ENCODE peak calls at places on chromosome 4, in four cellular contexts. One of them, this sample, is unnamed. For H4K20me1, the result is how much of the 10 kb centered on the place peaks cover.

GRCh38 chr4:117777721-117778120 is 256.6 kb upstream of the NDST3 start:
- DNase-seq in HepG2: no peak
- DNase-seq in K562: no peak
- DNase-seq in H1: no peak
- DNase-seq in this sample: no peak

GRCh38 chr4:123110685-123111084 is 188.3 kb upstream of the NUDT6 start:
- DNase-seq in H1: no peak
- DNase-seq in HepG2: no peak
- DNase-seq in K562: no peak
- DNase-seq in this sample: no peak

GRCh38 chr4:101527186-101527585 is 179.9 kb upstream of the PPP3CA start:
- DNase-seq in HepG2: no peak
- DNase-seq in H1: no peak
- DNase-seq in K562: no peak
- DNase-seq in this sample: no peak

GRCh38 chr4:173218411-173219125 is 50.0 kb downstream of the GALNT7 start:
- DNase-seq in H1: no peak
- DNase-seq in K562: peak
- DNase-seq in HepG2: no peak
- DNase-seq in this sample: peak

GRCh38 chr4:74632634-74633033 is 161.7 kb downstream of the BTC start:
- DNase-seq in K562: no peak
- DNase-seq in H1: no peak
- DNase-seq in HepG2: no peak
- DNase-seq in this sample: peak

GRCh38 chr4:187608001-187608421 is 387.6 kb upstream of the ZFP42 start:
- DNase-seq in H1: no peak
- DNase-seq in HepG2: no peak
- DNase-seq in K562: no peak
- DNase-seq in this sample: no peak

GRCh38 chr4:128153795-128154194 is 92.7 kb downstream of the LARP1B start:
- DNase-seq in K562: no peak
- DNase-seq in H1: no peak
- DNase-seq in HepG2: no peak
- DNase-seq in this sample: no peak

GRCh38 chr4:133154725-133155124 is 5.6 kb downstream of the PCDH10 start:
- DNase-seq in H1: no peak
- DNase-seq in K562: no peak
- DNase-seq in HepG2: peak
- DNase-seq in this sample: peak

GRCh38 chr4:120753854-120754253 is 168.7 kb downstream of the PRDM5 start:
- DNase-seq in K562: no peak
- DNase-seq in HepG2: no peak
- DNase-seq in H1: no peak
- DNase-seq in this sample: no peak

GRCh38 chr4:175412744-175413143 is 399.3 kb downstream of the GPM6A start:
- DNase-seq in K562: no peak
- DNase-seq in H1: no peak
- DNase-seq in HepG2: no peak
- DNase-seq in this sample: no peak

GRCh38 chr4:89314291-89314690 is 6.7 kb upstream of the GPRIN3 start:
- DNase-seq in K562: no peak
- DNase-seq in HepG2: no peak
- DNase-seq in H1: no peak
- DNase-seq in this sample: no peak

GRCh38 chr4:188268081-188268908 is 129.1 kb downstream of the TRIML1 start:
- DNase-seq in K562: no peak
- DNase-seq in HepG2: no peak
- DNase-seq in H1: no peak
- DNase-seq in this sample: no peak

GRCh38 chr4:25870081-25870480 is 7.3 kb upstream of the SEL1L3 start:
- DNase-seq in H1: no peak
- DNase-seq in K562: no peak
- DNase-seq in HepG2: no peak
- DNase-seq in this sample: no peak

GRCh38 chr4:89616382-89616781 is 220.6 kb downstream of the SNCA start:
- DNase-seq in H1: no peak
- DNase-seq in K562: no peak
- DNase-seq in HepG2: no peak
- DNase-seq in this sample: no peak

GRCh38 chr4:110977554-110977953 is 354.7 kb upstream of the PITX2 start:
- DNase-seq in K562: no peak
- DNase-seq in H1: no peak
- DNase-seq in HepG2: no peak
- DNase-seq in this sample: no peak

GRCh38 chr4:57151481-57151880 is 41.3 kb upstream of the IGFBP7 start:
- DNase-seq in H1: no peak
- DNase-seq in HepG2: no peak
- DNase-seq in K562: no peak
- DNase-seq in this sample: no peak

GRCh38 chr4:112648263-112649054 is 11.5 kb downstream of the LARP7 start:
- DNase-seq in H1: peak
- DNase-seq in K562: no peak
- DNase-seq in HepG2: no peak
- DNase-seq in this sample: no peak

GRCh38 chr4:148065069-148065468 is 333.2 kb downstream of the ARHGAP10 start:
- DNase-seq in H1: no peak
- DNase-seq in K562: no peak
- DNase-seq in HepG2: no peak
- DNase-seq in this sample: no peak

GRCh38 chr4:183180096-183180495 is 81.0 kb downstream of the WWC2 start:
- DNase-seq in H1: no peak
- DNase-seq in HepG2: no peak
- DNase-seq in K562: no peak
- DNase-seq in this sample: no peak

GRCh38 chr4:53227451-53227850 is 138.4 kb downstream of the SCFD2 start:
- DNase-seq in HepG2: no peak
- DNase-seq in H1: no peak
- DNase-seq in K562: no peak
- DNase-seq in this sample: no peak

GRCh38 chr4:73870260-73870659 is 1.1 kb downstream of the CXCL1 start:
- DNase-seq in H1: no peak
- DNase-seq in K562: no peak
- DNase-seq in HepG2: no peak
- DNase-seq in this sample: no peak

GRCh38 chr4:168257663-168258235 is 60.8 kb downstream of the DDX60 start:
- DNase-seq in K562: no peak
- DNase-seq in H1: no peak
- DNase-seq in HepG2: no peak
- DNase-seq in this sample: no peak

GRCh38 chr4:149961876-149962597 is 116.2 kb upstream of the DCLK2 start:
- DNase-seq in HepG2: no peak
- DNase-seq in H1: no peak
- DNase-seq in K562: no peak
- DNase-seq in this sample: no peak

GRCh38 chr4:97643179-97643578 is 500.1 kb downstream of the STPG2 start:
- DNase-seq in H1: no peak
- DNase-seq in K562: no peak
- DNase-seq in HepG2: no peak
- DNase-seq in this sample: no peak

GRCh38 chr4:124111922-124112321 is 600.6 kb downstream of the ANKRD50 start:
- DNase-seq in H1: peak
- DNase-seq in K562: no peak
- DNase-seq in HepG2: peak
- DNase-seq in this sample: peak

GRCh38 chr4:47315346-47315745 is 148.2 kb downstream of the COMMD8 start:
- DNase-seq in H1: no peak
- DNase-seq in HepG2: no peak
- DNase-seq in K562: no peak
- DNase-seq in this sample: no peak

GRCh38 chr4:128286474-128287158 is 997 bp downstream of the PGRMC2 start:
- DNase-seq in HepG2: peak
- DNase-seq in H1: no peak
- DNase-seq in K562: peak
- DNase-seq in this sample: peak

GRCh38 chr4:19372365-19372764 is 879.3 kb upstream of the SLIT2 start:
- DNase-seq in H1: no peak
- DNase-seq in HepG2: no peak
- DNase-seq in K562: no peak
- DNase-seq in this sample: no peak

GRCh38 chr4:98027827-98028226 is 115.4 kb downstream of the STPG2 start:
- DNase-seq in HepG2: no peak
- DNase-seq in K562: no peak
- DNase-seq in H1: no peak
- DNase-seq in this sample: peak

GRCh38 chr4:140876597-140877364 is 120.6 kb upstream of the TBC1D9 start:
- DNase-seq in HepG2: no peak
- DNase-seq in H1: no peak
- DNase-seq in K562: no peak
- DNase-seq in this sample: no peak

GRCh38 chr4:141207971-141208370 is 12.7 kb upstream of the ZNF330 start:
- DNase-seq in HepG2: no peak
- DNase-seq in K562: no peak
- DNase-seq in H1: no peak
- DNase-seq in this sample: no peak

DNA sequence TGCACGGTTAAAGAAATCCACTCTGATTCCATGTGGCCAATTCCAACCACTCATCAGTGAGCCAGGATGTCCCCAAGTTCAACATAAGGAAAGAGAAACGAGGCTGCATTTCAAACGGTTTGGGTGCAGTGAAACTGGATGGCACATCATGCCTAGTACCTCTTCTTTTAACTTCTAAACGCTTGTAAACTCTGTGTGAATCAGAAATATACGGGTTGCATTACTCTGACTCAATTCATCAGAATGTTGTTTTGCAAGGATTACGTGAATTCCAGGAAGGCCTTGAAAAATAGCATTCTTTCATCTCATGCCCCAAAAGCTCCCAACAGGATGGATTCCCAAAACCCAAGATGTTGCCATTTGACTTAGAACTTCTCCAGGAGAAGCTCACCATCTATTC is 270.4 kb downstream of the LDB2 start:
- DNase-seq in K562: no peak
- DNase-seq in H1: no peak
- DNase-seq in HepG2: no peak
- DNase-seq in this sample: no peak
- TF ChIP-seq POLR2AphosphoS5 in K562: no peak
- TF ChIP-seq POLR2AphosphoS5 in H1: no peak
- TF ChIP-seq POLR2AphosphoS5 in HepG2: no peak
- TF ChIP-seq POLR2AphosphoS5 in this sample: no peak

GRCh38 chr4:7296661-7297335 is 104.5 kb downstream of the SORCS2 start:
- DNase-seq in H1: no peak
- DNase-seq in K562: no peak
- DNase-seq in HepG2: no peak
- DNase-seq in this sample: no peak

GRCh38 chr4:7297374-7297773 is 105.0 kb downstream of the SORCS2 start:
- DNase-seq in H1: no peak
- DNase-seq in HepG2: no peak
- DNase-seq in K562: no peak
- DNase-seq in this sample: no peak

GRCh38 chr4:7295201-7295916 is 103.0 kb downstream of the SORCS2 start:
- DNase-seq in HepG2: no peak
- DNase-seq in K562: no peak
- DNase-seq in H1: no peak
- DNase-seq in this sample: no peak

GRCh38 chr4:7297881-7298280 is 105.5 kb downstream of the SORCS2 start:
- DNase-seq in H1: no peak
- DNase-seq in HepG2: no peak
- DNase-seq in K562: no peak
- DNase-seq in this sample: no peak

GRCh38 chr4:7295917-7296660 is 103.8 kb downstream of the SORCS2 start:
- DNase-seq in K562: peak
- DNase-seq in HepG2: no peak
- DNase-seq in H1: no peak
- DNase-seq in this sample: peak
- TF ChIP-seq FOSL1 in K562: no peak
- TF ChIP-seq FOSL1 in HepG2: no peak
- TF ChIP-seq FOSL1 in H1: no peak
- TF ChIP-seq FOSL1 in this sample: no peak

GRCh38 chr4:24570574-24571236 is 13.6 kb downstream of the DHX15 start:
- DNase-seq in H1: no peak
- DNase-seq in HepG2: no peak
- DNase-seq in K562: no peak
- DNase-seq in this sample: no peak
- H4K20me1 ChIP-seq in H1: under half
- H4K20me1 ChIP-seq in HepG2: half or more
- H4K20me1 ChIP-seq in K562: under half
- H4K20me1 ChIP-seq in this sample: half or more

GRCh38 chr4:72567821-72568620 is 1.0 kb downstream of the ADAMTS3 start:
- DNase-seq in H1: peak
- DNase-seq in HepG2: peak
- DNase-seq in K562: peak
- DNase-seq in this sample: no peak

GRCh38 chr4:72567036-72567435 is 2.0 kb downstream of the ADAMTS3 start:
- DNase-seq in H1: no peak
- DNase-seq in K562: no peak
- DNase-seq in HepG2: no peak
- DNase-seq in this sample: no peak

GRCh38 chr4:72569719-72570235 is 756 bp upstream of the ADAMTS3 start:
- DNase-seq in H1: no peak
- DNase-seq in K562: no peak
- DNase-seq in HepG2: no peak
- DNase-seq in this sample: no peak

GRCh38 chr4:72571337-72571736 is 2.3 kb upstream of the ADAMTS3 start:
- DNase-seq in K562: no peak
- DNase-seq in HepG2: no peak
- DNase-seq in H1: no peak
- DNase-seq in this sample: no peak

GRCh38 chr4:72568959-72569718 is at the start of gene ADAMTS3:
- DNase-seq in H1: peak
- DNase-seq in HepG2: no peak
- DNase-seq in K562: peak
- DNase-seq in this sample: no peak
- TF ChIP-seq POLR2AphosphoS5 in H1: peak
- TF ChIP-seq POLR2AphosphoS5 in HepG2: no peak
- TF ChIP-seq POLR2AphosphoS5 in K562: peak
- TF ChIP-seq POLR2AphosphoS5 in this sample: no peak

GRCh38 chr4:6527683-6528595 is 47.0 kb upstream of the MAN2B2 start:
- DNase-seq in H1: no peak
- DNase-seq in K562: no peak
- DNase-seq in HepG2: no peak
- DNase-seq in this sample: no peak

GRCh38 chr4:6526171-6526570 is 48.8 kb upstream of the MAN2B2 start:
- DNase-seq in HepG2: no peak
- DNase-seq in K562: no peak
- DNase-seq in H1: no peak
- DNase-seq in this sample: no peak

GRCh38 chr4:6526696-6527095 is 48.3 kb upstream of the MAN2B2 start:
- DNase-seq in HepG2: no peak
- DNase-seq in H1: no peak
- DNase-seq in K562: no peak
- DNase-seq in this sample: no peak

GRCh38 chr4:6529021-6529420 is 46.0 kb upstream of the MAN2B2 start:
- DNase-seq in HepG2: no peak
- DNase-seq in K562: no peak
- DNase-seq in H1: no peak
- DNase-seq in this sample: no peak

DNA sequence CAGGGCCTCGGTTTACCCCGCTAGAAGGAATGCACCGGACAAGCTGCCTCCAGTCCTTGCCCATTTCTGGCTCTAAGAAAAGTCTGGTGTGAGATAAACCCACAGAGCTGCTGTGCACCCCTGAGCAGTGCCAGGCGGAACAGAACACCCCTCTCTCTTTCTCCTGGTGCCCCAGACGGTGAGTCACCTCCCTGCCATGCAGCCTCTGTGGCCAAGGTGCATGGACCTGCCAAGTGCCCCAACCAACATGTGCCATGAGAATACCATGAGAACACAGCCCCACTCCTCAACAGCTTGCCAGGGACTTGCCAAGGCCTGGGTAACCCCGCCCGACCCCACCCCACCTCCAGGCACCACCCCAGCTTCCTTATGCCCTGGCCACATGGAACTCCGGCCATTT is 47.7 kb upstream of the MAN2B2 start:
- DNase-seq in HepG2: no peak
- DNase-seq in K562: no peak
- DNase-seq in H1: no peak
- DNase-seq in this sample: no peak
- TF ChIP-seq FOSL1 in HepG2: no peak
- TF ChIP-seq FOSL1 in K562: no peak
- TF ChIP-seq FOSL1 in H1: no peak
- TF ChIP-seq FOSL1 in this sample: no peak